ENCODE peak calls at places on chromosomes 12 and 14, in eight cellular contexts. H is NCI-H2081, R is iPS-NIHi11, U is skeletal muscle cell, S is GM13976, M is cerebellar cortex, G is left cardiac atrium, Y is chondrocyte. Q is an unnamed sample.

GRCh38 chr12:82406651-82407050 is 48.3 kb downstream of the METTL25 start:
- DNase-seq in H (no peak), R (no peak), U (no peak), S (no peak), M (no peak), G (no peak), Y (no peak), Q (no peak)

GRCh38 chr14:99821519-99822165 is 28.4 kb downstream of the EML1 start:
- DNase-seq in H (no peak), R (no peak), U (peak), S (no peak), M (peak), G (no peak), Y (no peak), Q (peak)

GRCh38 chr12:14410177-14410576 is 44.7 kb downstream of the ATF7IP start:
- DNase-seq in H (no peak), R (no peak), U (no peak), S (no peak), M (no peak), G (no peak), Y (no peak), Q (no peak)

GRCh38 chr12:89343127-89343526 is 9.2 kb downstream of the DUSP6 start:
- DNase-seq in H (no peak), R (no peak), U (no peak), S (no peak), M (no peak), G (peak), Y (no peak), Q (no peak)

GRCh38 chr14:104931771-104932675 is 7.3 kb downstream of the PLD4 start:
- DNase-seq in H (no peak), R (no peak), U (no peak), S (no peak), M (no peak), G (no peak), Y (peak), Q (no peak)

GRCh38 chr12:132321321-132322118 is 7.9 kb downstream of the GALNT9 start:
- DNase-seq in H (no peak), R (no peak), U (no peak), S (no peak), M (no peak), G (peak), Y (peak), Q (no peak)

GRCh38 chr14:104826197-104826857 is 25.4 kb downstream of the ZBTB42 start:
- DNase-seq in H (peak), R (peak), U (no peak), S (peak), M (peak), G (peak), Y (peak), Q (no peak)

GRCh38 chr12:65613692-65614091 is 210.6 kb upstream of the HMGA2 start:
- DNase-seq in H (no peak), R (no peak), U (no peak), S (no peak), M (no peak), G (no peak), Y (no peak), Q (no peak)

GRCh38 chr12:92593734-92594402 is 108.9 kb upstream of the PLEKHG7 start:
- DNase-seq in H (no peak), R (no peak), U (peak), S (peak), M (no peak), G (peak), Y (no peak), Q (peak)

GRCh38 chr12:121490401-121491257 is 90.2 kb downstream of the KDM2B start:
- DNase-seq in H (no peak), R (no peak), U (no peak), S (no peak), M (no peak), G (no peak), Y (no peak), Q (no peak)

GRCh38 chr14:81402123-81402495 is 2.0 kb upstream of the STON2 start:
- DNase-seq in H (no peak), R (no peak), U (peak), S (no peak), M (no peak), G (no peak), Y (no peak), Q (peak)

GRCh38 chr12:58976146-58976545 is 55.8 kb upstream of the LRIG3 start:
- DNase-seq in H (no peak), R (no peak), U (no peak), S (no peak), M (no peak), G (no peak), Y (no peak), Q (no peak)

GRCh38 chr12:117012189-117012805 is 86.9 kb downstream of the TESC start:
- DNase-seq in H (no peak), R (no peak), U (peak), S (no peak), M (no peak), G (no peak), Y (no peak), Q (peak)

GRCh38 chr14:104683653-104684448 is 5.6 kb upstream of the INF2 start:
- DNase-seq in H (no peak), R (no peak), U (no peak), S (no peak), M (no peak), G (no peak), Y (no peak), Q (no peak)